ENCODE peak calls at places on chromosome 21, in six cellular contexts. W is adrenal gland; V is neural progenitor cell; B is IMR-90; K is lower lobe of right lung; N is CD8-positive, alpha-beta T cell. S is an unnamed sample. For H3K36me3, the result is how much of the 10 kb centered on the place peaks cover.

GRCh38 chr21:44727757-44728156 is 16.4 kb upstream of the TSPEAR start:
- DNase-seq in K (no peak), V (no peak), N (no peak), W (no peak), B (no peak), S (no peak)

GRCh38 chr21:29308456-29308783 is 9.7 kb downstream of the BACH1 start:
- DNase-seq in B (no peak), K (no peak), W (no peak), V (no peak), N (no peak), S (no peak)

GRCh38 chr21:29360799-29361765 is 62.4 kb downstream of the BACH1 start:
- DNase-seq in W (no peak), V (peak), B (peak), K (no peak), N (no peak), S (no peak)

GRCh38 chr21:45114072-45114471 is 39.7 kb downstream of the ADARB1 start:
- DNase-seq in N (no peak), B (no peak), K (no peak), V (no peak), W (no peak), S (no peak)

GRCh38 chr21:36672737-36673136 is 26.2 kb upstream of the SIM2 start:
- DNase-seq in W (no peak), B (no peak), V (no peak), K (no peak), N (no peak), S (no peak)

GRCh38 chr21:44013380-44014088 is 1.4 kb downstream of the TRAPPC10 start:
- DNase-seq in V (no peak), K (no peak), N (peak), B (peak), W (no peak), S (no peak)

GRCh38 chr21:42705346-42705745 is 51.9 kb downstream of the PDE9A start:
- DNase-seq in N (no peak), V (no peak), K (no peak), W (no peak), B (no peak), S (no peak)

GRCh38 chr21:42746593-42747266 is 93.3 kb downstream of the PDE9A start:
- DNase-seq in N (peak), K (peak), W (peak), B (no peak), V (no peak), S (no peak)

GRCh38 chr21:36509966-36510742 is 30.2 kb upstream of the CLDN14 start:
- DNase-seq in K (peak), W (no peak), N (no peak), V (no peak), B (no peak), S (peak)

GRCh38 chr21:45454081-45454923 is 49.3 kb downstream of the COL18A1 start:
- DNase-seq in N (no peak), K (no peak), B (no peak), W (no peak), V (no peak), S (no peak)

GRCh38 chr21:22575165-22575584 is 1577.0 kb downstream of the NCAM2 start:
- DNase-seq in W (no peak), K (no peak), N (no peak), B (no peak), V (peak), S (no peak)

GRCh38 chr21:44592446-44593365 is at the start of gene KRTAP10-6:
- DNase-seq in V (no peak), K (no peak), N (no peak), B (no peak), W (no peak), S (no peak)

DNA sequence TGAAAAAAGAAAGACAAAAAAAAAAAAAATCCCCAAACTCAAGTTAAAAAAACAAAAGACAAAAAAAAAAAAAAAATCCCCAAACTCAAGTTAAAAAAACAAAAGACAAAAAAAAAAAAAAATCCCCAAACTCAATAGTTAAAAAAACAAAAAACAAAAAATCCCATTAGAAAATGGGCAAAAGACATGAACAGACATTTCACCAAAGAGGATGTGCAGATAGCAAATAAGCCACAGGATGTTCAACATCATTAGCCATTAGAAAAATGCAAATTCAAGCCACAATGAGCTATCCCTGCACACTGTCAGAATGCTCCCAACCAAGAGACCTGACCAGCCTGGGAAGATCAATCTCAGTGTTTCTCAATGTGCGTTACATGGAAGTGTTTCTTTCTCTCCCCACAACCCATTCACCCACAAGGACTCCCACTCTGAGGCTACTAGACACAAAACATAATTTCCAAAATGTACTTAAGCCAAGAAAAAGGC is 33.9 kb downstream of the MRAP start:
- DNase-seq in W (no peak), K (no peak), B (no peak), N (no peak), V (no peak), S (no peak)
- H3K36me3 ChIP-seq in W (under half), K (half or more), B (under half), N (under half), V (under half), S (under half)

DNA sequence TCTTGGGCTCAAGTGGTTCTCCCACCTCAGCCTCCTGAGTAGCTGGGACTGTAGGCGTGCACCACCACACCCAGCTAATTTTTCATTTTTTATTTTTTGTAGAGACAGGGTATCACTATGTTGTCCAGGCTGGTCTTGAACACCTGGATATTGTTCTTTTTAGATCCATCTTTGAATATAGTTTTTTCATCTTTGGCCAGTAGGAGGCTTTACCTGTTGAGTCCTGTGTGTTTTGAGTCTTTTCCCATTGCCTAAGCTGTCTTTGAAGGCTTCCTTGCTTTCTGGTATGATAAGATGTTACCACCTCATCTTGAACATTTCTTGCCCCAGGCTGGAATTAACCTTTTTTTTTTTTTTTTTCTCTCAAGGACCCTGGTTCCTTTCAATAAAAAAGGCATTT is 387.8 kb upstream of the RUNX1 start:
- DNase-seq in K (no peak), W (no peak), B (no peak), V (no peak), N (no peak), S (no peak)
- TF ChIP-seq CTCF in K (no peak), W (no peak), B (no peak), V (no peak), N (no peak), S (no peak)

DNA sequence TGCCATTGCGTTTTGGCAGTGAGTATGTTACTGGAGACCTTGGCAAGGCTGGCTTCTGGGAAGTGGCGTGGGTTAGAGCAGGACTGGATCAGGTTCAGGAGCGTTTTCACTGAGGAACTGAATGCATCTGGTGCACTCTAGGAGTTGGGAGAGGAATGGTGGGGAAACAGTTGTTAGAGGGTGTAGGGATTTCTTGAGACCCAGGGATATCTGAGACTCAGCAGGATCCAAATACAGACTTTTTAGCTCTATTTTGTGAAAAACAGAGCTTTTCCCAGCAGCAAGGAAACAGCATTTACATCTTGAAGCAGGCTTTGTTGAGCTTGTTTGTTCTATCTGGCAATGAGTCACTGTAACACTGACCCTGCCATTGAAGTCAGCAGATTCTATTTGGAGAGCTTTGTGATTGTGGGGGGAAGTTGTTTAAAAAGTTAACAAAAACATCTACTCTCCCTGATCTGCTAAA is 56.9 kb upstream of the NRIP1 start:
- DNase-seq in K (peak), V (no peak), B (peak), W (peak), N (no peak), S (no peak)
- H3K27ac ChIP-seq in K (no peak), V (no peak), B (peak), W (peak), N (no peak), S (peak)

GRCh38 chr21:34826818-34827217 is 158.0 kb downstream of the CLIC6 start:
- DNase-seq in B (no peak), V (no peak), K (no peak), W (peak), N (no peak), S (no peak)
- H3K36me3 ChIP-seq in B (half or more), V (under half), K (half or more), W (under half), N (under half), S (under half)

GRCh38 chr21:39088831-39089380 is 94.3 kb downstream of the PSMG1 start:
- DNase-seq in B (peak), W (no peak), V (no peak), N (no peak), K (no peak), S (no peak)
- TF ChIP-seq CTCF in B (no peak), W (no peak), V (no peak), N (no peak), K (no peak), S (no peak)

GRCh38 chr21:33201945-33202344 is 27.8 kb upstream of the IFNAR2 start:
- DNase-seq in B (no peak), W (no peak), K (no peak), V (no peak), N (no peak), S (no peak)
- H3K27ac ChIP-seq in B (no peak), W (no peak), K (peak), V (no peak), N (no peak), S (no peak)

S was measured in breast epithelium.